ENCODE peak calls at places on chromosomes 4 and X, in seven cellular contexts. K is pancreas; B is ascending aorta; D is Panc1; R is upper lobe of left lung; T is heart left ventricle; O is naive thymus-derived CD4-positive, alpha-beta T cell. M is an unnamed sample.

GRCh38 chrX:153688900-153689590 is 1.3 kb downstream of the SLC6A8 start:
- DNase-seq in T (peak; percentile 70), D (no peak), O (no peak), B (no peak), R (no peak), K (peak; percentile 49), M (no peak)

GRCh38 chr4:53714377-53715140 is 123.3 kb upstream of the LNX1 start:
- DNase-seq in B (no peak), K (no peak), R (no peak), O (no peak), D (no peak), T (no peak), M (peak; percentile 63)

GRCh38 chr4:6811165-6811564 is 28.6 kb downstream of the KIAA0232 start:
- DNase-seq in B (no peak), K (no peak), R (no peak), O (no peak), D (no peak), T (no peak), M (no peak)

GRCh38 chr4:82599336-82599735 is 37.5 kb upstream of the TMEM150C start:
- DNase-seq in R (no peak), K (no peak), O (no peak), B (no peak), T (no peak), D (no peak), M (no peak)

GRCh38 chr4:38757945-38758344 is 24.8 kb downstream of the TLR10 start:
- DNase-seq in T (no peak), K (no peak), O (no peak), D (no peak), R (no peak), B (no peak), M (no peak)

GRCh38 chr4:173468314-173468713 is 61.7 kb downstream of the HAND2 start:
- DNase-seq in D (no peak), B (no peak), T (no peak), R (no peak), O (no peak), K (no peak), M (no peak)

GRCh38 chr4:8227771-8228318 is 28.8 kb downstream of the SH3TC1 start:
- DNase-seq in O (no peak), T (no peak), K (no peak), D (no peak), B (no peak), R (no peak), M (no peak)

GRCh38 chrX:1581132-1581531 is 10.3 kb upstream of the AKAP17A start:
- DNase-seq in R (peak; percentile 56), T (no peak), D (peak; percentile 35), O (peak; percentile 72), B (no peak), K (no peak), M (no peak)

GRCh38 chrX:118039591-118039990 is 77.0 kb downstream of the KLHL13 start:
- DNase-seq in K (no peak), O (no peak), R (no peak), T (no peak), D (no peak), B (no peak), M (no peak)

GRCh38 chr4:121822796-121823504 is 733 bp downstream of the CCNA2 start:
- DNase-seq in R (peak; percentile 22), B (no peak), O (peak; percentile 21), D (no peak), T (peak; percentile 31), K (no peak), M (no peak)

GRCh38 chr4:148795156-148795864 is 353.1 kb upstream of the NR3C2 start:
- DNase-seq in O (no peak), D (no peak), R (peak; percentile 89), B (no peak), K (no peak), T (peak; percentile 40), M (no peak)

GRCh38 chr4:16597829-16598228 is 300.6 kb downstream of the LDB2 start:
- DNase-seq in R (no peak), D (no peak), T (no peak), B (no peak), O (no peak), K (no peak), M (no peak)

GRCh38 chrX:97846718-97847237 is 963.1 kb downstream of the RPA4 start:
- DNase-seq in R (no peak), K (no peak), B (no peak), D (no peak), T (no peak), O (no peak), M (no peak)
- H3K4me3 ChIP-seq in R (no peak overlapping the region), K (no peak overlapping the region), B (no peak overlapping the region), D (no peak overlapping the region), T (no peak overlapping the region), O (no peak overlapping the region), M (no peak overlapping the region)

GRCh38 chrX:47380268-47380667 is 9.9 kb downstream of the ZNF157 start:
- DNase-seq in O (peak; percentile 88), R (peak; percentile 41), T (no peak), D (no peak), B (no peak), K (no peak), M (no peak)
- H3K4me3 ChIP-seq in O (no peak overlapping the region), R (no peak overlapping the region), T (no peak overlapping the region), D (no peak overlapping the region), B (no peak overlapping the region), K (no peak overlapping the region), M (no peak overlapping the region)

GRCh38 chrX:107675365-107675654 is 47.0 kb downstream of the PRPS1 start:
- DNase-seq in K (no peak), B (no peak), R (no peak), O (no peak), T (no peak), D (no peak), M (no peak)

GRCh38 chrX:107677501-107677901 is 49.2 kb downstream of the PRPS1 start:
- DNase-seq in D (no peak), K (no peak), B (no peak), O (no peak), T (no peak), R (peak; percentile 36), M (no peak)

GRCh38 chrX:107677909-107678308 is 49.6 kb downstream of the PRPS1 start:
- DNase-seq in O (peak; percentile 8), T (no peak), B (no peak), R (no peak), K (no peak), D (no peak), M (no peak)

GRCh38 chrX:107675823-107676555 is 47.7 kb downstream of the PRPS1 start:
- DNase-seq in T (no peak), R (peak; percentile 68), K (no peak), D (no peak), O (peak; percentile 39), B (no peak), M (no peak)

GRCh38 chrX:107676559-107677378 is 48.5 kb downstream of the PRPS1 start:
- DNase-seq in T (peak; percentile 90), K (peak; percentile 63), B (peak; percentile 82), O (peak; percentile 45), R (peak; percentile 91), D (peak; percentile 54), M (peak; percentile 59)
- H3K4me3 ChIP-seq in T (peak overlapping the region; percentile 54), K (no peak overlapping the region), B (peak overlapping the region; percentile 38), O (peak overlapping the region; percentile 78), R (peak overlapping the region; percentile 56), D (peak overlapping the region; percentile 81), M (peak overlapping the region; percentile 45)

GRCh38 chr4:10647811-10648210 is 36.8 kb downstream of the CLNK start:
- DNase-seq in O (no peak), T (no peak), D (no peak), R (no peak), K (no peak), B (no peak), M (no peak)
- H3K4me3 ChIP-seq in O (no peak overlapping the region), T (no peak overlapping the region), D (no peak overlapping the region), R (no peak overlapping the region), K (no peak overlapping the region), B (no peak overlapping the region), M (no peak overlapping the region)

GRCh38 chr4:41360214-41360910 is 103.6 kb downstream of the UCHL1 start:
- DNase-seq in K (peak; percentile 69), O (no peak), D (no peak), T (peak; percentile 91), B (peak; percentile 12), R (peak; percentile 70), M (no peak)
- H3K4me3 ChIP-seq in K (peak overlapping the region; percentile 55), O (no peak overlapping the region), D (peak overlapping the region; percentile 41), T (peak overlapping the region; percentile 90), B (peak overlapping the region; percentile 98), R (peak overlapping the region; percentile 91), M (peak overlapping the region; percentile 56)